ENCODE peak calls at places on chromosomes 12 and 14, in four cellular contexts. One of them, this sample, is unnamed.

GRCh38 chr12:129550353-129550752 is 353.5 kb downstream of the TMEM132D start:
- DNase-seq in NCI-H748 treated with DMSO at 0.1 percent for 48 hours: peak; percentile 99
- DNase-seq in nucleus accumbens: no peak
- DNase-seq in iPS-NIHi11: no peak
- DNase-seq in this sample: no peak

GRCh38 chr12:591167-591570 is 72.1 kb downstream of the NINJ2 start:
- DNase-seq in NCI-H748 treated with DMSO at 0.1 percent for 48 hours: no peak
- DNase-seq in nucleus accumbens: no peak
- DNase-seq in iPS-NIHi11: peak; percentile 57
- DNase-seq in this sample: no peak

GRCh38 chr12:29116414-29116813 is 32.7 kb upstream of the FAR2 start:
- DNase-seq in NCI-H748 treated with DMSO at 0.1 percent for 48 hours: no peak
- DNase-seq in nucleus accumbens: no peak
- DNase-seq in iPS-NIHi11: no peak
- DNase-seq in this sample: no peak

GRCh38 chr12:71476513-71476912 is 36.9 kb downstream of the LGR5 start:
- DNase-seq in NCI-H748 treated with DMSO at 0.1 percent for 48 hours: no peak
- DNase-seq in nucleus accumbens: no peak
- DNase-seq in iPS-NIHi11: no peak
- DNase-seq in this sample: no peak

GRCh38 chr14:56895154-56895553 is 84.9 kb upstream of the OTX2 start:
- DNase-seq in NCI-H748 treated with DMSO at 0.1 percent for 48 hours: no peak
- DNase-seq in nucleus accumbens: no peak
- DNase-seq in iPS-NIHi11: peak; percentile 50
- DNase-seq in this sample: no peak

GRCh38 chr14:61258985-61259384 is 22.2 kb downstream of the TMEM30B start:
- DNase-seq in NCI-H748 treated with DMSO at 0.1 percent for 48 hours: no peak
- DNase-seq in nucleus accumbens: no peak
- DNase-seq in iPS-NIHi11: no peak
- DNase-seq in this sample: no peak

GRCh38 chr12:72110814-72111615 is 161.2 kb upstream of the TRHDE start:
- DNase-seq in NCI-H748 treated with DMSO at 0.1 percent for 48 hours: no peak
- DNase-seq in nucleus accumbens: no peak
- DNase-seq in iPS-NIHi11: no peak
- DNase-seq in this sample: no peak

GRCh38 chr12:110320548-110320947 is 39.5 kb downstream of the ATP2A2 start:
- DNase-seq in NCI-H748 treated with DMSO at 0.1 percent for 48 hours: no peak
- DNase-seq in nucleus accumbens: no peak
- DNase-seq in iPS-NIHi11: no peak
- DNase-seq in this sample: no peak

GRCh38 chr12:53097564-53098353 is at the start of gene IGFBP6:
- DNase-seq in NCI-H748 treated with DMSO at 0.1 percent for 48 hours: peak; percentile 8
- DNase-seq in nucleus accumbens: no peak
- DNase-seq in iPS-NIHi11: peak; percentile 67
- DNase-seq in this sample: peak; percentile 47

GRCh38 chr14:55482936-55483605 is 42.7 kb upstream of the TBPL2 start:
- DNase-seq in NCI-H748 treated with DMSO at 0.1 percent for 48 hours: no peak
- DNase-seq in nucleus accumbens: no peak
- DNase-seq in iPS-NIHi11: no peak
- DNase-seq in this sample: no peak

GRCh38 chr12:57452181-57452936 is 2.7 kb upstream of the INHBE start:
- DNase-seq in NCI-H748 treated with DMSO at 0.1 percent for 48 hours: no peak
- DNase-seq in nucleus accumbens: no peak
- DNase-seq in iPS-NIHi11: no peak
- DNase-seq in this sample: no peak

GRCh38 chr12:129530517-129530916 is 373.3 kb downstream of the TMEM132D start:
- DNase-seq in NCI-H748 treated with DMSO at 0.1 percent for 48 hours: no peak
- DNase-seq in nucleus accumbens: no peak
- DNase-seq in iPS-NIHi11: no peak
- DNase-seq in this sample: no peak

GRCh38 chr12:104263580-104264358 is 39.8 kb upstream of the EID3 start:
- DNase-seq in NCI-H748 treated with DMSO at 0.1 percent for 48 hours: peak; percentile 64
- DNase-seq in nucleus accumbens: no peak
- DNase-seq in iPS-NIHi11: no peak
- DNase-seq in this sample: no peak

GRCh38 chr12:131988054-131988796 is 38.5 kb downstream of the EP400 start:
- DNase-seq in NCI-H748 treated with DMSO at 0.1 percent for 48 hours: no peak
- DNase-seq in nucleus accumbens: no peak
- DNase-seq in iPS-NIHi11: no peak
- DNase-seq in this sample: no peak

GRCh38 chr14:94173885-94174621 is at the start of gene PPP4R4:
- DNase-seq in NCI-H748 treated with DMSO at 0.1 percent for 48 hours: peak; percentile 94
- DNase-seq in nucleus accumbens: peak; percentile 56
- DNase-seq in iPS-NIHi11: peak; percentile 94
- DNase-seq in this sample: peak; percentile 71

GRCh38 chr12:46430340-46430948 is 57.9 kb upstream of the SLC38A2 start:
- DNase-seq in NCI-H748 treated with DMSO at 0.1 percent for 48 hours: peak; percentile 4
- DNase-seq in nucleus accumbens: no peak
- DNase-seq in iPS-NIHi11: peak; percentile 35
- DNase-seq in this sample: peak; percentile 1

GRCh38 chr12:95877622-95878021 is 18.9 kb downstream of the SNRPF start:
- DNase-seq in NCI-H748 treated with DMSO at 0.1 percent for 48 hours: no peak
- DNase-seq in nucleus accumbens: no peak
- DNase-seq in iPS-NIHi11: no peak
- DNase-seq in this sample: no peak

GRCh38 chr12:125081427-125081826 is 16.2 kb downstream of the AACS start:
- DNase-seq in NCI-H748 treated with DMSO at 0.1 percent for 48 hours: peak; percentile 99
- DNase-seq in nucleus accumbens: no peak
- DNase-seq in iPS-NIHi11: no peak
- DNase-seq in this sample: no peak

GRCh38 chr14:21308479-21309237 is 28.8 kb downstream of the RPGRIP1 start:
- DNase-seq in NCI-H748 treated with DMSO at 0.1 percent for 48 hours: peak; percentile 94
- DNase-seq in nucleus accumbens: peak; percentile 38
- DNase-seq in iPS-NIHi11: peak; percentile 72
- DNase-seq in this sample: peak; percentile 66

GRCh38 chr12:40312982-40313576 is 88.3 kb downstream of the LRRK2 start:
- DNase-seq in NCI-H748 treated with DMSO at 0.1 percent for 48 hours: no peak
- DNase-seq in nucleus accumbens: no peak
- DNase-seq in iPS-NIHi11: no peak
- DNase-seq in this sample: no peak

GRCh38 chr14:93133476-93133875 is 17.8 kb upstream of the ITPK1 start:
- DNase-seq in NCI-H748 treated with DMSO at 0.1 percent for 48 hours: no peak
- DNase-seq in nucleus accumbens: no peak
- DNase-seq in iPS-NIHi11: no peak
- DNase-seq in this sample: no peak

GRCh38 chr12:85036241-85036707 is at the start of the genes LRRIQ1 and TSPAN19:
- DNase-seq in NCI-H748 treated with DMSO at 0.1 percent for 48 hours: peak; percentile 93
- DNase-seq in nucleus accumbens: peak; percentile 33
- DNase-seq in iPS-NIHi11: peak; percentile 93
- DNase-seq in this sample: no peak

GRCh38 chr12:3336606-3337311 is 154.2 kb upstream of the PRMT8 start:
- DNase-seq in NCI-H748 treated with DMSO at 0.1 percent for 48 hours: no peak
- DNase-seq in nucleus accumbens: peak; percentile 62
- DNase-seq in iPS-NIHi11: no peak
- DNase-seq in this sample: no peak

GRCh38 chr12:132771126-132771838 is 9.7 kb upstream of the ANKLE2 start:
- DNase-seq in NCI-H748 treated with DMSO at 0.1 percent for 48 hours: no peak
- DNase-seq in nucleus accumbens: no peak
- DNase-seq in iPS-NIHi11: no peak
- DNase-seq in this sample: no peak

GRCh38 chr14:61471297-61471980 is 150.1 kb downstream of the PRKCH start:
- DNase-seq in NCI-H748 treated with DMSO at 0.1 percent for 48 hours: no peak
- DNase-seq in nucleus accumbens: no peak
- DNase-seq in iPS-NIHi11: no peak
- DNase-seq in this sample: no peak

GRCh38 chr14:32542507-32542906 is 213.4 kb downstream of the AKAP6 start:
- DNase-seq in NCI-H748 treated with DMSO at 0.1 percent for 48 hours: no peak
- DNase-seq in nucleus accumbens: no peak
- DNase-seq in iPS-NIHi11: no peak
- DNase-seq in this sample: no peak

GRCh38 chr12:3532931-3533702 is 42.1 kb downstream of the PRMT8 start:
- DNase-seq in NCI-H748 treated with DMSO at 0.1 percent for 48 hours: no peak
- DNase-seq in nucleus accumbens: no peak
- DNase-seq in iPS-NIHi11: no peak
- DNase-seq in this sample: no peak

GRCh38 chr12:69196302-69197288 is 42.8 kb upstream of the CPSF6 start:
- DNase-seq in NCI-H748 treated with DMSO at 0.1 percent for 48 hours: no peak
- DNase-seq in nucleus accumbens: no peak
- DNase-seq in iPS-NIHi11: no peak
- DNase-seq in this sample: no peak

GRCh38 chr14:101859916-101860315 is 98.4 kb downstream of the PPP2R5C start:
- DNase-seq in NCI-H748 treated with DMSO at 0.1 percent for 48 hours: no peak
- DNase-seq in nucleus accumbens: no peak
- DNase-seq in iPS-NIHi11: no peak
- DNase-seq in this sample: no peak

GRCh38 chr12:106039242-106039641 is 99.5 kb downstream of the NUAK1 start:
- DNase-seq in NCI-H748 treated with DMSO at 0.1 percent for 48 hours: no peak
- DNase-seq in nucleus accumbens: no peak
- DNase-seq in iPS-NIHi11: no peak
- DNase-seq in this sample: no peak

GRCh38 chr12:94725375-94726168 is 75.2 kb upstream of the TMCC3 start:
- DNase-seq in NCI-H748 treated with DMSO at 0.1 percent for 48 hours: no peak
- DNase-seq in nucleus accumbens: no peak
- DNase-seq in iPS-NIHi11: peak; percentile 41
- DNase-seq in this sample: no peak

GRCh38 chr14:56168007-56168616 is 49.9 kb downstream of the PELI2 start:
- DNase-seq in NCI-H748 treated with DMSO at 0.1 percent for 48 hours: no peak
- DNase-seq in nucleus accumbens: no peak
- DNase-seq in iPS-NIHi11: no peak
- DNase-seq in this sample: no peak